ENCODE peak calls at places on chromosomes 16 and 17, in eight cellular contexts. J is astrocyte; Q is colonic mucosa; K is uterus; B is right lobe of liver; U is heart left ventricle; M is effector memory CD4-positive, alpha-beta T cell; Y is testis. V is an unnamed sample.

GRCh38 chr16:3508736-3509135 is 7.9 kb downstream of the CLUAP1 start:
- DNase-seq in J (no peak), Q (no peak), K (no peak), B (no peak), U (no peak), M (no peak), Y (no peak), V (peak; percentile 27)

GRCh38 chr17:258906-259305 is 77.5 kb upstream of the DOC2B start:
- DNase-seq in J (no peak), Q (peak; percentile 12), K (no peak), B (peak; percentile 5), U (peak; percentile 17), M (no peak), Y (no peak), V (no peak)

GRCh38 chr17:72117470-72117747 is 3.4 kb upstream of the SOX9 start:
- DNase-seq in J (no peak), Q (no peak), K (no peak), B (no peak), U (no peak), M (no peak), Y (no peak), V (no peak)

GRCh38 chr17:8830141-8830540 is 31.0 kb upstream of the MFSD6L start:
- DNase-seq in J (no peak), Q (no peak), K (no peak), B (no peak), U (no peak), M (no peak), Y (no peak), V (no peak)

GRCh38 chr17:79623786-79624657 is 13.2 kb upstream of the RBFOX3 start:
- DNase-seq in J (no peak), Q (no peak), K (peak; percentile 7), B (peak; percentile 0), U (peak; percentile 3), M (no peak), Y (peak; percentile 6), V (peak; percentile 36)

GRCh38 chr17:48283390-48283789 is 146.6 kb downstream of the SKAP1 start:
- DNase-seq in J (no peak), Q (no peak), K (no peak), B (no peak), U (no peak), M (no peak), Y (no peak), V (no peak)

GRCh38 chr16:46621902-46622676 is 910 bp upstream of the SHCBP1 start:
- DNase-seq in J (no peak), Q (no peak), K (no peak), B (no peak), U (no peak), M (no peak), Y (no peak), V (no peak)

GRCh38 chr16:87702325-87702811 is 63.4 kb downstream of the KLHDC4 start:
- DNase-seq in J (no peak), Q (no peak), K (no peak), B (no peak), U (no peak), M (no peak), Y (peak; percentile 61), V (no peak)

GRCh38 chr16:72677662-72678447 is 370.1 kb downstream of the ZFHX3 start:
- DNase-seq in J (peak; percentile 64), Q (peak; percentile 71), K (no peak), B (no peak), U (no peak), M (no peak), Y (no peak), V (no peak)

GRCh38 chr16:11884035-11884434 is 31.7 kb downstream of the GSPT1 start:
- DNase-seq in J (no peak), Q (no peak), K (no peak), B (no peak), U (no peak), M (no peak), Y (no peak), V (no peak)

GRCh38 chr16:5379948-5380347 is 282.4 kb upstream of the EEF2KMT start:
- DNase-seq in J (no peak), Q (no peak), K (no peak), B (no peak), U (no peak), M (no peak), Y (no peak), V (no peak)

DNA sequence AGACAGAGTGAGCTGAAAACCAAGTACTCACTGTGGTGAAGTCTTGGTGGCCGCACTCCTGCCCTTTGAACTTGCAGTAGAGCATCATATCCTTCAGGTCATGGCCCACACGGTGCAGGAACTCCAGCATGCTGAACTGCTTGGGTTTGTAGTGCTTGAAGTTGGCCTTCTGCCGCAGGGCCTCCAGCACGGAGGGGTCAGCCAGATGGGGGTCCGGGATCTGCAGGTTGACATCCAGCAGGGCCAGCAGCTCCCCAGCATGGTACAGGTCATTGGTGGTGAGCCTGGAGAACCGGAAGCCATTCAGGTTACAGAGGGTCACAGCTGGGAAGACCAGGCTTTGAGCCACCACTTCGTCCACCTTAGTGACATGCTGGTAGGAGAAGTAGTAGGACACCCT is 99.1 kb upstream of the CCL2 start:
- DNase-seq in J (no peak), Q (no peak), K (no peak), B (no peak), U (no peak), M (no peak), Y (no peak), V (no peak)
- H3K27me3 ChIP-seq in J (peaks cover 23% of the 10 kb centered on the region), Q (peaks cover 7% of the 10 kb centered on the region), K (peaks cover 6% of the 10 kb centered on the region), B (no peaks in the 10 kb centered on the region), U (peaks cover 60% of the 10 kb centered on the region), M (peaks cover 5% of the 10 kb centered on the region), Y (no peaks in the 10 kb centered on the region), V (no peaks in the 10 kb centered on the region)

DNA sequence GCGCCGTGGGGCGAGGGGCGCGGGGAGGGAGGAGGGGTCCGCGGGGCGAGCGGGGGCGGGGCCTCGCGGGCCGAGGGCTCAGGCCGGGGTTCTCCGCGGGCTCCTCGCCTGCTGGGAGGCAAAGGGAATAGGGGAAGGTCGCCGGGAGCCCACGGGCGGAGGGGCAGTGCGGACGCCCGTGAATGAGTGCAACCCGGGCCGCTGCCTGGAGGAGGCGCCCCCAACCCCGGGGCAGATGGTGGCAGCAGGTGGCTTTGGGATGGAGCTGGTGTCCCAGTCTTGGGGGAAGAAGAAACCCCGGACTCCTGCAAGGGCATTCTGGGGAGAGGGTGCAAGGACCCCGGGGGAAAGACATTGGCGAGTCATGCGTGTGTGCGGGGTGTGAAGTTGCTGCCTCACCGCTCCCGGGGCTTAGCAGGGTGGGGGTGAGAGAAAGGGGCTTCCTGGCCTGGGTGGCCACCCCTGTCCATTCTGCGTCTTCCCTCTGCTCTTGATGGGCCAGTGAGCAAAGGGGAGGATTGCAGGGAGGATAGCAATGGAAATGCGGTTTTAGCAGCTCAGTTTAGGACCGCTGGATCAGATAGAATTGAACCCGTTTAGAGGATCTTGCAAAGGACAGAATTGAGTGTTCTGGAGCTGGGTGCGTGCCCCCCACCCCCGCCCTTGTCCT is 508 bp downstream of the KIAA0513 start:
- DNase-seq in J (no peak), Q (peak; percentile 49), K (no peak), B (no peak), U (no peak), M (no peak), Y (no peak), V (peak; percentile 61)
- H3K27ac ChIP-seq in J (peak overlapping the region; percentile 61), Q (peak overlapping the region; percentile 71), K (peak overlapping the region; percentile 86), B (peak overlapping the region; percentile 61), U (peak overlapping the region; percentile 86), M (peak overlapping the region; percentile 76), Y (peak overlapping the region; percentile 94), V (no peak overlapping the region)

DNA sequence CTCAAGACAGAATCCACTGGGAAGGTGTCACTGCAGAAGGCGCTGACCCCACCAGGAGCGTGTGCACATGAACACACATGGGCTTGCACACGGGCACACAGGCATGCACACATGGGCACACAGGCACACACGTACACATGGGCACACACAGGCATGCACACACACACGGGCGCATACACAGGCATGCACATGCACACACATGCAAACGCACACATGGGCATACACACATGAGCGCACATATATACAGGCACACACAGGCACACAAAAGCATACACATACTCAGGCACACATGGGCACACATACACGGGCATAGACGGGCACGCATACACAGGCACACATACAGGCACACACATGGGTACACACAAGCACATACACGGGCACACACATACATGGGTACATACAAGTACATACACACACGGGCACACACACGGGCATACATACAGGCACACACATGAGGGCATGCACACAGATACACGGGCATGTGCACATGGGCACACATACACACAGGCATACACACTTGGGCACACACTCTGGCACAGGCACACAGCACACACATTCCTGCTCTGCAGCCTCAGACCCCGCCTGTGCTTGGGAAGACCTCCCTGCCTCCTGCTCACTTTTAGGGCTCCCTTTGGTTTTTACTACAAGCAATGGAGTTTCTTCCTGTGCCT is 86.8 kb downstream of the ZNF778 start:
- DNase-seq in J (no peak), Q (no peak), K (no peak), B (no peak), U (no peak), M (no peak), Y (no peak), V (no peak)
- H3K4me1 ChIP-seq in J (peaks cover 19% of the 10 kb centered on the region), Q (no peaks in the 10 kb centered on the region), K (no peaks in the 10 kb centered on the region), B (no peaks in the 10 kb centered on the region), U (peaks cover 44% of the 10 kb centered on the region), M (peaks cover 18% of the 10 kb centered on the region), Y (peaks cover 34% of the 10 kb centered on the region), V (no peaks in the 10 kb centered on the region)

GRCh38 chr17:21677126-21677910 is 15.0 kb upstream of the KCNJ18 start:
- DNase-seq in J (no peak), Q (no peak), K (no peak), B (no peak), U (no peak), M (no peak), Y (no peak), V (no peak)

GRCh38 chr17:21680366-21680765 is 12.0 kb upstream of the KCNJ18 start:
- DNase-seq in J (no peak), Q (no peak), K (no peak), B (no peak), U (no peak), M (no peak), Y (no peak), V (no peak)

GRCh38 chr17:21678451-21679081 is 13.8 kb upstream of the KCNJ18 start:
- DNase-seq in J (no peak), Q (no peak), K (peak; percentile 13), B (no peak), U (no peak), M (no peak), Y (peak; percentile 73), V (no peak)

GRCh38 chr17:21677911-21678310 is 14.4 kb upstream of the KCNJ18 start:
- DNase-seq in J (no peak), Q (no peak), K (peak; percentile 7), B (no peak), U (no peak), M (no peak), Y (no peak), V (peak; percentile 63)

DNA sequence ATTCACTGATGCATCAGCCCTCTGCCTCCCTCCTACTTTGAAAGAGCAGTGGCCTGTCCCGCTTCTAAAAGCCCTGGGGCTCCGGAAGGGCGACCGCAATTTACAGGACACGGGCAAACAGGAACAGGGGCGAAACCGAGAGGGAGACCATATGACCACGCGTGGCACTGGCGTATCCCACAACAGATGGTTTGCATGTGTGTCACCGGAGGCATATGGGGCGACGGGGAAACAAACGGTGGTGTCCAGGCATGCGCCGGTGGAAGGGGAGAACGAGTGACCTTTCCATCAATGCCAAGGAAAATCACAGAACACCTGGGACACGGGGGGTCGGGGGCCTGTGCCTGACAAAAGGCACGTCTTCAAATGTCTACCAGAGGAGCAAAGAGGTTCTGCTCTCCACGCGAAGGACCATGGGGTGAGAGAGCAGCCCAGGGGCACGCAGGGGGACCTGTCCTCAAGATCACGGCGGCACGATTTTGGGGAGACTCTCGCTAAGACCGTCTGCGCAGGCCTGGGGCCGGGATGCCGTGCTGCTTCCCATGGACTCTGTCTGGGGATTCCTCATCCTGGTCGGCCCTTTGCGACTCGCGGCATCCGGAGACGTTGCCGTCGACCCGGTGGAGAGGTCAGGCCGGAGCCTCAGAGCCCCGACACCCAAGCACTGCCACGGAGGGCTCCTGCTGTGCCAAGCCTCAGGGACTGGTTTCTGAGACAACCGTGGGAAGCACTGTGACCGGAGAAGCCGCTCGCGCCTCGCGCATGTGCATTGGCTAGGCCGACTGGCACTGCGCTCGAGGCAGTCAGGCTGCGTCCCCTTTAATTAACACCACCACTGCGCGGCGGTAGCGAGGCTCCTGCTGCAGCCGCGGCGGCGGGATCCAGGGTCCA is 12.8 kb upstream of the KCNJ18 start:
- DNase-seq in J (no peak), Q (no peak), K (peak; percentile 8), B (no peak), U (no peak), M (no peak), Y (peak; percentile 53), V (no peak)
- H3K27me3 ChIP-seq in J (no peaks in the 10 kb centered on the region), Q (no peaks in the 10 kb centered on the region), K (no peaks in the 10 kb centered on the region), B (no peaks in the 10 kb centered on the region), U (peaks cover 25% of the 10 kb centered on the region), M (no peaks in the 10 kb centered on the region), Y (no peaks in the 10 kb centered on the region), V (no peaks in the 10 kb centered on the region)

V was measured in aorta.